ENCODE peak calls at places on chromosomes 11 and 22, in five cellular contexts. I is RKO; F is ELR; A is CD8-positive, alpha-beta T cell; O is COLO829. D is an unnamed sample.

GRCh38 chr11:130472434-130472961 is 24.1 kb downstream of the ADAMTS15 start:
- DNase-seq in I (no peak), F (no peak), A (no peak), O (no peak), D (no peak)

GRCh38 chr11:80960331-80961095 is 1519.7 kb upstream of the TENM4 start:
- DNase-seq in F (no peak), I (no peak), O (no peak), A (no peak), D (no peak)

GRCh38 chr11:35030716-35031213 is 108.2 kb upstream of the CD44 start:
- DNase-seq in A (no peak), F (peak; percentile 99), O (peak; percentile 94), I (peak; percentile 95), D (peak; percentile 82)

GRCh38 chr11:1872267-1872985 is 19.3 kb downstream of the PRR33 start:
- DNase-seq in F (no peak), A (no peak), O (no peak), I (no peak), D (no peak)

GRCh38 chr22:49953027-49953679 is 7.4 kb upstream of the PIM3 start:
- DNase-seq in A (no peak), O (no peak), F (no peak), I (no peak), D (no peak)

GRCh38 chr11:120331301-120331966 is 4.8 kb upstream of the ARHGEF12 start:
- DNase-seq in I (peak; percentile 83), O (peak; percentile 88), F (peak; percentile 95), A (no peak), D (peak; percentile 83)

GRCh38 chr11:67252831-67253239 is 13.4 kb upstream of the GRK2 start:
- DNase-seq in I (peak; percentile 70), O (peak; percentile 52), F (peak; percentile 60), A (no peak), D (peak; percentile 40)

GRCh38 chr22:50729391-50730012 is 8.5 kb upstream of the ACR start:
- DNase-seq in O (no peak), I (no peak), A (no peak), F (no peak), D (peak; percentile 30)

D was measured in SW480.